ENCODE peak calls at places on chromosomes 13 and 19, in six cellular contexts. T, J, I, L, Q and W are unnamed samples.

GRCh38 chr13:93502071-93502470 is 275.5 kb downstream of the GPC6 start:
- DNase-seq in T (no peak), J (no peak), I (no peak), L (no peak), Q (no peak), W (no peak)

GRCh38 chr13:39835253-39835652 is 179.8 kb downstream of the COG6 start:
- DNase-seq in T (no peak), J (no peak), I (no peak), L (no peak), Q (no peak), W (no peak)

GRCh38 chr13:23671367-23671766 is 101.2 kb downstream of the TNFRSF19 start:
- DNase-seq in T (no peak), J (no peak), I (no peak), L (peak; percentile 63), Q (no peak), W (no peak)

GRCh38 chr13:99847318-99847750 is 124.2 kb downstream of the ZIC5 start:
- DNase-seq in T (no peak), J (no peak), I (no peak), L (no peak), Q (no peak), W (no peak)

GRCh38 chr19:3862826-3863500 is 5.9 kb downstream of the ZFR2 start:
- DNase-seq in T (no peak), J (no peak), I (no peak), L (no peak), Q (no peak), W (no peak)

GRCh38 chr19:54418030-54418929 is 3.0 kb downstream of the TTYH1 start:
- DNase-seq in T (no peak), J (no peak), I (no peak), L (no peak), Q (no peak), W (no peak)

GRCh38 chr13:40536443-40537113 is 129.9 kb downstream of the FOXO1 start:
- DNase-seq in T (no peak), J (no peak), I (no peak), L (no peak), Q (peak; percentile 57), W (no peak)

GRCh38 chr19:11425719-11426457 is 6.8 kb upstream of the RGL3 start:
- DNase-seq in T (no peak), J (no peak), I (no peak), L (no peak), Q (no peak), W (no peak)

GRCh38 chr13:38670627-38671026 is 16.2 kb upstream of the FREM2 start:
- DNase-seq in T (no peak), J (no peak), I (no peak), L (peak; percentile 6), Q (peak; percentile 42), W (no peak)

GRCh38 chr13:113472355-113473025 is 18.0 kb downstream of the DCUN1D2 start:
- DNase-seq in T (no peak), J (no peak), I (no peak), L (no peak), Q (no peak), W (no peak)

GRCh38 chr13:39038569-39038898 is 278 bp downstream of the NHLRC3 start:
- DNase-seq in T (peak; percentile 11), J (no peak), I (peak; percentile 41), L (no peak), Q (peak; percentile 48), W (no peak)

GRCh38 chr13:66849706-66850105 is 380.4 kb downstream of the PCDH9 start:
- DNase-seq in T (no peak), J (no peak), I (no peak), L (no peak), Q (no peak), W (no peak)

GRCh38 chr13:95948646-95949045 is 104.6 kb downstream of the UGGT2 start:
- DNase-seq in T (no peak), J (no peak), I (no peak), L (peak; percentile 38), Q (peak; percentile 39), W (no peak)

GRCh38 chr13:50125306-50125555 is 110.0 kb downstream of the KCNRG start:
- DNase-seq in T (no peak), J (no peak), I (no peak), L (no peak), Q (no peak), W (peak; percentile 34)

GRCh38 chr13:96532804-96533203 is 442.9 kb downstream of the HS6ST3 start:
- DNase-seq in T (no peak), J (no peak), I (no peak), L (no peak), Q (no peak), W (no peak)

GRCh38 chr13:37747071-37747612 is 122.4 kb downstream of the TRPC4 start:
- DNase-seq in T (no peak), J (no peak), I (no peak), L (peak; percentile 91), Q (peak; percentile 62), W (peak; percentile 30)

GRCh38 chr19:31340059-31341025 is 8.9 kb downstream of the TSHZ3 start:
- DNase-seq in T (no peak), J (no peak), I (peak; percentile 22), L (peak; percentile 59), Q (peak; percentile 54), W (no peak)

GRCh38 chr19:5128251-5128931 is 159.5 kb downstream of the KDM4B start:
- DNase-seq in T (no peak), J (no peak), I (no peak), L (peak; percentile 59), Q (no peak), W (no peak)

GRCh38 chr13:99528547-99528946 is 27.3 kb downstream of the TM9SF2 start:
- DNase-seq in T (no peak), J (no peak), I (peak; percentile 13), L (peak; percentile 13), Q (no peak), W (no peak)

GRCh38 chr19:53308339-53308811 is 25.2 kb upstream of the ZNF845 start:
- DNase-seq in T (no peak), J (no peak), I (peak; percentile 13), L (peak; percentile 9), Q (no peak), W (no peak)

GRCh38 chr13:70835349-70835748 is 727.1 kb upstream of the KLHL1 start:
- DNase-seq in T (no peak), J (no peak), I (no peak), L (no peak), Q (no peak), W (no peak)

GRCh38 chr13:78736142-78736541 is 77.2 kb upstream of the OBI1 start:
- DNase-seq in T (no peak), J (no peak), I (no peak), L (no peak), Q (peak; percentile 23), W (peak; percentile 3)

GRCh38 chr19:30314056-30314804 is 58.0 kb upstream of the ZNF536 start:
- DNase-seq in T (no peak), J (no peak), I (no peak), L (no peak), Q (no peak), W (no peak)

GRCh38 chr19:6272411-6272791 is 7.4 kb downstream of the MLLT1 start:
- DNase-seq in T (no peak), J (no peak), I (no peak), L (no peak), Q (no peak), W (no peak)

GRCh38 chr19:42242512-42243409 is at the start of gene GSK3A:
- DNase-seq in T (peak; percentile 99), J (peak; percentile 98), I (peak; percentile 92), L (peak; percentile 99), Q (peak; percentile 99), W (peak; percentile 95)

GRCh38 chr19:42246869-42247630 is 4.6 kb upstream of the GSK3A start:
- DNase-seq in T (no peak), J (no peak), I (no peak), L (no peak), Q (no peak), W (no peak)

GRCh38 chr19:42246143-42246868 is 3.9 kb upstream of the GSK3A start:
- DNase-seq in T (no peak), J (peak; percentile 67), I (peak; percentile 10), L (peak; percentile 81), Q (peak; percentile 57), W (peak; percentile 82)

GRCh38 chr19:42242071-42242511 is 311 bp downstream of the GSK3A start:
- DNase-seq in T (no peak), J (no peak), I (peak; percentile 39), L (no peak), Q (no peak), W (no peak)

DNA sequence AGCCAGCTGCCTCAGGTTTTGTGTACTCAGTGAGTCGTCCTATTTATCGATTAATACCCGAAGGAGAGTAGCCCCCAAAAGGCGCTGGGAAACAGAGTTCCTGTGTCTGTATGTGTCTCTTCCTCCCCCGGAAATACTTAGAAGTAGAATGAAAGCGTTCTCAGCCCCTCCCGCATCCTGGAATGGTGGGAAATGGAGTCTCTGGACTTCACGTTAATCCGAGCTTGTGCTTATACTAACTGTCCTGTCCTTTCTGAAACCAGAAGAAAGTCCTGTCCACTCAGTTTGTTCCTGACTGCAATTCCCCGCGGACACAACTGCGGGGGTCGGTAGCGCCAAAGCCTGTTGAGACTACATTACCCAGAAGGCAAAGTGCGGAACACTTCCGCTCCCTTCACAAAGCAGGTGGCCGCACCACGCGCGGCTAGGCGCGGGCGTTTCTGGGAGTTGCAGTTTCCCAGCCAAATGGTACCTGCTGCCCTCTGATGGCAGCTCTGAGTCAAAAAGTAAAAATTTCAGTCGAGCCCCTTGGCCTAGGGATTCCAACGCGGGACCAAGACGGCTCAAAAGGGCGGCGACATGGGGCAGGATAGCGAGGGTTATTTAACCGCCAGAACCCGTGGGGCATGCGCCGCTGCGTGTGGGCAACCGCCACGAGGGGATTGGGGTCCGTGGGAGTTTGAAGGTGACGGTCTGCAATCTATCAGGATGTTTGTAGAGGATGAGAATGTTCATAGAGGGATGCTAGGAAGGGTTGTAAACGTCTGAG is 2.2 kb upstream of the GSK3A start:
- DNase-seq in T (peak; percentile 66), J (peak; percentile 95), I (peak; percentile 85), L (peak; percentile 92), Q (peak; percentile 90), W (peak; percentile 73)
- TF ChIP-seq CTCF in T (peak; percentile 64), J (peak; percentile 41), I (peak; percentile 68), L (peak; percentile 62), Q (peak; percentile 45), W (peak; percentile 73)

GRCh38 chr19:34193439-34193838 is 21.1 kb downstream of the LSM14A start:
- DNase-seq in T (no peak), J (no peak), I (no peak), L (no peak), Q (no peak), W (no peak)
- H3K27ac ChIP-seq in T (no peak overlapping the region), J (no peak overlapping the region), I (no peak overlapping the region), L (no peak overlapping the region), Q (no peak overlapping the region), W (no peak overlapping the region)

GRCh38 chr19:48394331-48395169 is 1.1 kb downstream of the GRIN2D start:
- DNase-seq in T (no peak), J (no peak), I (no peak), L (no peak), Q (no peak), W (no peak)
- TF ChIP-seq CTCF in T (no peak), J (no peak), I (no peak), L (no peak), Q (no peak), W (no peak)

DNA sequence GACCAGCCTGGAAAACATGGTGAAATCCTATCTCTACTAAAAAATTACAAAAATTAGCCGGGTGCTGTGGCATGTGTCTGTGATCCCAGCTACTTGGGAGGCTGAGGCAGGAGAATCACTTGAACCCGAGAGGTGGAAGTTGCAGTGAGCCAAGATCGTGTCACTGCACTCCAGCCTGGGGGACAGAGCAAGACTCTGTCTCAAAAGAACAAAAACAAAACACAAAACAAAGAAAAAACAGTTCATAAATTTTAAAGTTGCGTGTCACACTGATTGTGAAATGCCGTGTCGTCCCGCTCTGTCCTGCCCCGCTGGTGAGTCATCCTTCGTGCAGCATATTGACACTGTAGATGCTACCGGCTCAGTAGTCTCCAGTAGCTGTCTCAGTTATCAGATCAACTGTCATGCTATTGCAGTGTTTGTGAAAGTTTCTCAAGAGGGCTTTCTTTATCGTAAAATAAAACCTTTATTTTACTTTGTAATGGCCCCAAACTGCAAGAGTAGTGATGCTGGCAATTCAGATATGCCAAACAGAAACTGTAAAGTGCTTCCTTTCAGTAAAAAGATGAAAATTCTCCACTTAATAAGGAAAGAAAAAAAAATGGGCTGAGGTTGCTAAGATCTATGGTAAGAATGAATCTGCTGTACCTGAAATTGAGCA is 36.4 kb upstream of the IGFL1 start:
- DNase-seq in T (no peak), J (peak; percentile 52), I (no peak), L (peak; percentile 50), Q (peak; percentile 86), W (peak; percentile 70)
- H3K27ac ChIP-seq in T (peak overlapping the region; percentile 59), J (peak overlapping the region; percentile 57), I (no peak overlapping the region), L (no peak overlapping the region), Q (peak overlapping the region; percentile 51), W (peak overlapping the region; percentile 91)